ENCODE peak calls at places on chromosomes 13 and 19, in nine cellular contexts. G, Y, A, Z, H, I, E, T and P are unnamed samples.

GRCh38 chr19:29663861-29664752 is 1.2 kb upstream of the PLEKHF1 start:
- DNase-seq in H (no peak), G (peak), E (no peak), I (no peak), A (peak), T (peak), Y (no peak), Z (peak), P (no peak)

GRCh38 chr13:113115363-113116205 is 7.0 kb upstream of the F10 start:
- DNase-seq in T (no peak), Y (no peak), G (no peak), H (no peak), A (no peak), I (no peak), E (no peak), Z (peak), P (peak)

GRCh38 chr13:91308299-91308698 is 39.2 kb upstream of the MIR17HG start:
- DNase-seq in Y (no peak), G (no peak), E (peak), A (no peak), T (no peak), H (no peak), I (no peak), Z (no peak), P (no peak)

GRCh38 chr13:99191336-99191899 is 9.2 kb upstream of the UBAC2 start:
- DNase-seq in E (no peak), Y (no peak), H (no peak), A (no peak), G (no peak), I (no peak), T (no peak), Z (no peak), P (no peak)

GRCh38 chr19:33235996-33236350 is 10.3 kb upstream of the SLC7A10 start:
- DNase-seq in I (no peak), E (no peak), T (no peak), Y (no peak), H (no peak), Z (no peak), A (no peak), G (no peak), P (no peak)

GRCh38 chr13:102846261-102847015 is 606 bp downstream of the ERCC5 start:
- DNase-seq in Y (no peak), A (peak), Z (peak), E (peak), G (peak), I (peak), T (peak), H (no peak), P (no peak)

GRCh38 chr13:40927929-40928328 is 91.2 kb downstream of the ELF1 start:
- DNase-seq in T (no peak), Y (no peak), E (no peak), H (no peak), I (no peak), G (no peak), Z (no peak), A (no peak), P (no peak)

GRCh38 chr19:33777351-33777750 is 19.3 kb upstream of the KCTD15 start:
- DNase-seq in H (no peak), T (no peak), E (no peak), Z (no peak), I (no peak), A (no peak), G (no peak), Y (no peak), P (no peak)

GRCh38 chr13:43077906-43078305 is 54.5 kb downstream of the DNAJC15 start:
- DNase-seq in Y (no peak), A (no peak), Z (no peak), T (no peak), I (no peak), E (peak), H (no peak), G (no peak), P (no peak)

GRCh38 chr13:44306401-44307192 is 67.0 kb upstream of the SERP2 start:
- DNase-seq in A (peak), Y (peak), G (peak), H (no peak), I (peak), T (peak), E (peak), Z (peak), P (no peak)

GRCh38 chr19:1067341-1068103 is 555 bp downstream of the ARHGAP45 start:
- DNase-seq in Z (peak), G (no peak), Y (no peak), T (no peak), H (no peak), I (no peak), E (no peak), A (no peak), P (no peak)

GRCh38 chr13:101556676-101557121 is 104.2 kb downstream of the ITGBL1 start:
- DNase-seq in Y (no peak), E (no peak), G (no peak), T (no peak), A (no peak), H (no peak), Z (no peak), I (no peak), P (no peak)

GRCh38 chr13:34151885-34152284 is 333.9 kb downstream of the RFC3 start:
- DNase-seq in H (no peak), G (no peak), E (no peak), T (no peak), Z (no peak), I (no peak), Y (no peak), A (no peak), P (no peak)

GRCh38 chr13:50451609-50452008 is 391.9 kb downstream of the DLEU7 start:
- DNase-seq in G (no peak), E (no peak), Z (no peak), I (no peak), T (no peak), H (no peak), A (no peak), Y (no peak), P (no peak)

GRCh38 chr19:40392894-40393517 is 3.0 kb upstream of the HIPK4 start:
- DNase-seq in T (no peak), Z (no peak), G (peak), H (no peak), E (no peak), Y (no peak), A (no peak), I (no peak), P (no peak)

GRCh38 chr19:1252221-1252817 is 3.9 kb downstream of the MIDN start:
- DNase-seq in T (peak), I (no peak), Z (peak), Y (no peak), E (no peak), G (peak), H (no peak), A (peak), P (no peak)

GRCh38 chr13:39565036-39565949 is 37.7 kb downstream of the LHFPL6 start:
- DNase-seq in G (peak), Z (no peak), T (peak), H (no peak), E (peak), I (no peak), A (peak), Y (peak), P (no peak)

GRCh38 chr19:1365964-1366695 is 17.6 kb upstream of the NDUFS7 start:
- DNase-seq in A (no peak), E (no peak), Y (no peak), T (no peak), Z (no peak), G (no peak), I (no peak), H (no peak), P (no peak)

GRCh38 chr13:25432686-25433085 is 60.9 kb downstream of the ATP8A2 start:
- DNase-seq in H (no peak), I (no peak), G (no peak), A (no peak), T (no peak), Z (no peak), Y (no peak), E (no peak), P (no peak)

GRCh38 chr13:67632590-67632989 is 402.5 kb upstream of the PCDH9 start:
- DNase-seq in H (no peak), A (no peak), E (no peak), T (no peak), I (no peak), Y (no peak), G (no peak), Z (no peak), P (no peak)

GRCh38 chr13:98443329-98443728 is 133.6 kb downstream of the STK24 start:
- DNase-seq in G (peak), H (no peak), T (peak), Y (peak), A (peak), E (no peak), Z (peak), I (no peak), P (no peak)

GRCh38 chr19:1270854-1271527 is 1.9 kb downstream of the CIRBP start:
- DNase-seq in T (no peak), Y (no peak), H (no peak), G (no peak), E (no peak), A (no peak), Z (no peak), I (no peak), P (no peak)

GRCh38 chr19:46970815-46971214 is 48.8 kb upstream of the NPAS1 start:
- DNase-seq in G (no peak), H (no peak), Y (peak), I (no peak), T (peak), A (peak), E (no peak), Z (peak), P (no peak)

GRCh38 chr19:38142176-38143035 is 81.6 kb downstream of the DPF1 start:
- DNase-seq in Z (no peak), I (peak), T (peak), G (peak), Y (no peak), A (peak), H (peak), E (peak), P (no peak)

DNA sequence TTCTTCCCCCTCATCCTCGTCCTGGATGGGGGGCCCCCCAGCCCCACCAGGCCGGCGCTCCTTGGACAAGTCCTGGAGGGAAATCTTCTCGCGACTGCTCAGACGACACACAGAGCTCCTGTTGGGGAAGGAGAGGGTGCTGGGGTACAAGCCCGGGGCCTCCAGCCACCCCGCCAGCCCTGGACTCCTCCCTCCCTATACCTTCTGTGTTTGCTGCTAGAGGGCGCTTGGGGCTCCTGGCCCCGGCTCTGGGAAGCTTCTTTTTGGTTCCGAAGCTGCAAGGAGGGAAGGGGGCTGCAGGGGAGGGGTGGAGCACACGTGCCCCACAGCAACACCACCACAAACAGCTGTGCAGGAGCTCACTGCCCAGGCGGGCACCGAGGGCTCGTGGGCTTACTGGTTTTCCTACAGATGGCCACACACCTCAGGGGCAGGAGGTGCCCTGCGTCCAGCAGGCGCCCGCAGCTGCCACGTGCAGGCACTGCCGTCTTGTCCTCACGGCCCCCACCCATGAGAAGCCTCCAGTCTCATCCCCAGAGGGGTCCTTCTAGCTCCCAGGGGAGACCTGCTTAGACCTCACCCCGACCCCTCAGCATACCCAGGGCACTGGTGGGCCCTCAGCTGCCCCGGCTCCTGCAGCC is 20.5 kb downstream of the EPS8L1 start:
- DNase-seq in Y (no peak), G (no peak), T (no peak), Z (peak), H (no peak), I (no peak), A (no peak), E (peak), P (no peak)
- TF ChIP-seq CTCF in Y (no peak), G (no peak), T (peak), Z (no peak), H (no peak), I (no peak), A (no peak), E (no peak), P (no peak)

GRCh38 chr19:4748589-4748988 is 24.9 kb upstream of the DPP9 start:
- DNase-seq in Z (no peak), T (no peak), H (no peak), E (no peak), G (no peak), A (no peak), Y (no peak), I (no peak), P (no peak)

GRCh38 chr19:4744451-4745170 is 21.0 kb upstream of the DPP9 start:
- DNase-seq in E (no peak), A (peak), Z (no peak), G (peak), T (peak), Y (peak), I (no peak), H (no peak), P (no peak)

GRCh38 chr19:4745986-4746385 is 22.3 kb upstream of the DPP9 start:
- DNase-seq in G (no peak), I (no peak), E (no peak), Z (no peak), Y (no peak), A (no peak), T (no peak), H (no peak), P (no peak)

GRCh38 chr19:4749870-4750269 is 26.2 kb upstream of the DPP9 start:
- DNase-seq in T (no peak), H (peak), A (no peak), E (no peak), Z (no peak), G (no peak), Y (no peak), I (no peak), P (no peak)

DNA sequence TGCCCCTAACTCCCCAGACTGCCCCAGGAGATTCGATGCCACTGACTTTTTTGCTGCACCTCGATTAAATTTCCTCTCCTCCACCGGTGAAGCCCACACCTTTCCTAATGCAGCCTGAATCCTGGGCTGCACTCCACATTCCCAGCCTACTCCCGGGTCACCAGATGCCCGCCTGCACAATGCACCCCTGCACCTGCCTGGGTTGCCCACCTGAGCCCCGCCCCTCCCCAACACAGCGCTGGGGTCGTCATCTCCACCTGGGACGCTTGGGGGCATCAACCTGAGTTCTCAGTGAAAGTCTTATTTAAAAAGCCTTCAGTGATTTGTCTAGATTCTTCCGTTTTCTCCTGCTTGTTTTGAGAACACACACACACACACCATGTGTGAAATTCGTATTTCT is 24.5 kb upstream of the DPP9 start:
- DNase-seq in G (no peak), I (no peak), Y (no peak), Z (no peak), E (peak), A (no peak), H (no peak), T (no peak), P (no peak)
- TF ChIP-seq CTCF in G (no peak), I (no peak), Y (no peak), Z (no peak), E (no peak), A (no peak), H (no peak), T (no peak), P (no peak)

DNA sequence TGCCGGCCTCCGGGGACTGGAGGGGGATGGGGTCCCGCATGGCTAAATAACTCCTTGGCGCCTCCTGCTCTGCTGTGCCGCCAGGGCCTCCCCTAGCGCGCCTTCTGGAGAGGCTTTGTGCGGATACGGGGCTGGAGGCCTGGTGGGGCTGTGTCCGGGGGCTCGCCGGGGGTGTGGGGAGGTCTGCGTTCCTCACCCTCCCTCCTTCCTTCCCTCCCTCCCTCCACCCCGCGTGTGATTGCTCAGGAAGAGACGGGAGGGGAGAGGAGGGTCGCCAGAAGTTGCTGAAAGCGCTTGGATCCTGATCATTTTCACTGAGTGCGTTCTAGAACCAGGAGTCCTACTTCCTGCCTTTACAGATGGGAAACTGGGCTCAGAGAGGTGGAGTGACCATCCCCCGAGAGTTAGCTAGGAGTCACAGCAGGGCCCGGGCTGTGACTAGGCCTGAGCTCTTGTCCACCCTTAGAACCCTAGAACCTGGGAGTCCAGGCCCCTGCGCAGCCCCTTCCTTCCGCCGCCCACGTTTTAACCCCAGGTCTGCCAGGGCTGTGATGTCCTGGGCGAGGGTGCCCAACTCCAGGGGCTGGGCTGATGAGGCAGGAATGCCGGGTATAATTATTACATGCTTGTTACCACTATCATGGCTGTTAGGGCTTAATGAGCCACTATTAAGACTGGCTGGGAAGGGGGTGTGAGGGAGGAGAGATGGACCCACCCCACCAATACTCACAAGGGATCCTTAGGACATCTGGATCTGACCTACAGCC is 782 bp upstream of the JUND start:
- DNase-seq in H (no peak), E (no peak), A (no peak), I (no peak), Z (peak), G (no peak), T (peak), Y (no peak), P (no peak)
- TF ChIP-seq CTCF in H (no peak), E (no peak), A (peak), I (peak), Z (no peak), G (no peak), T (peak), Y (no peak), P (peak)

GRCh38 chr19:54882758-54883157 is 8.7 kb downstream of the FCAR start:
- DNase-seq in G (no peak), I (no peak), A (no peak), H (no peak), E (no peak), Z (no peak), T (no peak), Y (no peak), P (no peak)
- TF ChIP-seq CTCF in G (no peak), I (no peak), A (no peak), H (no peak), E (peak), Z (no peak), T (peak), Y (no peak), P (no peak)

GRCh38 chr13:97344250-97345175 is 89.5 kb upstream of the RAP2A start:
- DNase-seq in E (peak), H (peak), A (peak), T (peak), Y (no peak), G (peak), I (peak), Z (no peak), P (no peak)
- TF ChIP-seq CTCF in E (peak), H (peak), A (peak), T (peak), Y (peak), G (peak), I (peak), Z (peak), P (peak)

GRCh38 chr19:14494910-14495677 is 833 bp downstream of the GIPC1 start:
- DNase-seq in I (no peak), A (no peak), H (no peak), T (no peak), E (no peak), Z (no peak), Y (no peak), G (peak), P (no peak)
- TF ChIP-seq CTCF in I (no peak), A (no peak), H (no peak), T (no peak), E (no peak), Z (no peak), Y (no peak), G (no peak), P (no peak)

GRCh38 chr19:16330368-16330801 is 5.8 kb downstream of the KLF2 start:
- DNase-seq in A (peak), H (no peak), T (peak), I (no peak), E (no peak), Y (no peak), G (peak), Z (peak), P (peak)

GRCh38 chr19:16327911-16328823 is 3.5 kb downstream of the KLF2 start:
- DNase-seq in A (no peak), Y (no peak), Z (peak), H (no peak), I (no peak), G (no peak), T (peak), E (no peak), P (no peak)

GRCh38 chr19:16327501-16327900 is 2.9 kb downstream of the KLF2 start:
- DNase-seq in T (no peak), Z (no peak), A (no peak), E (no peak), I (no peak), H (no peak), G (no peak), Y (no peak), P (no peak)

GRCh38 chr19:16327131-16327450 is 2.5 kb downstream of the KLF2 start:
- DNase-seq in Z (no peak), T (no peak), I (no peak), A (no peak), H (no peak), Y (no peak), E (no peak), G (no peak), P (no peak)

GRCh38 chr19:16328824-16329482 is 4.3 kb downstream of the KLF2 start:
- DNase-seq in E (no peak), Z (no peak), I (no peak), H (no peak), A (no peak), Y (no peak), G (no peak), T (no peak), P (no peak)
- TF ChIP-seq CTCF in E (no peak), Z (no peak), I (no peak), H (no peak), A (peak), Y (no peak), G (no peak), T (peak), P (peak)

GRCh38 chr13:19053561-19053960 is 128.1 kb downstream of the TUBA3C start:
- DNase-seq in T (no peak), Z (no peak), E (no peak), A (no peak), H (no peak), Y (no peak), I (no peak), G (no peak), P (no peak)

GRCh38 chr13:19050901-19051300 is 130.7 kb downstream of the TUBA3C start:
- DNase-seq in H (no peak), A (no peak), Z (no peak), I (no peak), Y (no peak), T (no peak), E (no peak), G (no peak), P (no peak)

GRCh38 chr13:19052931-19053330 is 128.7 kb downstream of the TUBA3C start:
- DNase-seq in H (no peak), T (no peak), I (no peak), Y (no peak), E (no peak), Z (no peak), A (no peak), G (no peak), P (no peak)

GRCh38 chr13:19055611-19056010 is 126.0 kb downstream of the TUBA3C start:
- DNase-seq in T (no peak), I (no peak), H (no peak), E (no peak), Y (no peak), G (no peak), Z (no peak), A (no peak), P (no peak)

DNA sequence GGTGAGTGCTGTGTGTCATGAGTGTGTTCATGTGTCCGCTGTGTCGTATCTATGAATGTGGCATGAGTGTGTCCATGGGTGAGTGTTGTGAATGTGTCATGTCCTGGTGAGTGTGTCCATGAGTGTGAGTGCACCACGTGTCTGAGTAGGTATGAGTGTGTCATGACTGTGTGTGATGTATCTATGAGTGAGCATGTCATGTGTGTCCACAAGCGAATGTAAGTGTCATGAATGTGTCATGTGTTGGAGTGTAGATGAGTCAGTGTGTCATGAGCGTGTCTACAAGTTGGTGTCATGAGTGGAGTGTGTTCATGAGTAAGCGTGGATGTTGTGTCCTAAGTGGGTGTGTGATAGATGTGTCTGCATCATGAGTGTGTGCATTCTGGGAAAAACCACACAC is 129.4 kb downstream of the TUBA3C start:
- DNase-seq in A (no peak), I (no peak), G (no peak), Y (no peak), H (no peak), Z (no peak), T (no peak), E (no peak), P (no peak)
- TF ChIP-seq CTCF in A (no peak), I (no peak), G (no peak), Y (no peak), H (no peak), Z (no peak), T (no peak), E (no peak), P (no peak)